ENCODE peak calls at places on chromosomes 16 and 17, in six cellular contexts. X is GM12878, Q is GM12891, L is HepG2, Y is K562, M is H1. F is an unnamed sample.
A peak's percentile ranks its signal among the peaks of the same experiment; 100 is the strongest.

GRCh38 chr17:78965369-78965982 is 14.2 kb downstream of the LGALS3BP start:
- DNase-seq in Y (no peak), L (peak; percentile 44), M (no peak), Q (no peak), X (no peak), F (no peak)

GRCh38 chr17:40122944-40123810 is 1.4 kb downstream of the MSL1 start:
- DNase-seq in M (peak; percentile 85), Y (peak; percentile 71), X (no peak), Q (peak; percentile 51), L (no peak), F (peak; percentile 49)

GRCh38 chr17:2837147-2837561 is 40.9 kb downstream of the RAP1GAP2 start:
- DNase-seq in L (no peak), M (no peak), Y (no peak), Q (no peak), X (no peak), F (no peak)

GRCh38 chr17:40432864-40433528 is 10.3 kb upstream of the IGFBP4 start:
- DNase-seq in Q (no peak), L (no peak), M (no peak), Y (no peak), X (no peak), F (no peak)

GRCh38 chr17:850828-851759 is 68.9 kb downstream of the MRM3 start:
- DNase-seq in Y (no peak), L (no peak), M (no peak), X (no peak), Q (no peak), F (no peak)

GRCh38 chr16:88907768-88908167 is 41.3 kb upstream of the PABPN1L start:
- DNase-seq in Y (no peak), M (no peak), Q (no peak), X (no peak), L (no peak), F (no peak)

GRCh38 chr17:21283482-21284318 is 811 bp upstream of the MAP2K3 start:
- DNase-seq in L (no peak), X (no peak), Q (no peak), M (no peak), Y (no peak), F (no peak)

GRCh38 chr17:78144146-78144719 is 2.0 kb upstream of the C17orf99 start:
- DNase-seq in Y (peak; percentile 37), L (no peak), X (no peak), Q (no peak), M (no peak), F (no peak)

GRCh38 chr16:87550510-87550961 is 51.8 kb upstream of the JPH3 start:
- DNase-seq in Y (peak; percentile 76), X (no peak), Q (peak; percentile 77), L (no peak), M (peak; percentile 95), F (peak; percentile 75)

GRCh38 chr16:7313170-7313569 is 19.5 kb upstream of the RBFOX1 start:
- DNase-seq in M (no peak), Q (no peak), Y (peak; percentile 55), X (no peak), L (peak; percentile 18), F (no peak)

GRCh38 chr17:44924107-44924544 is 8.8 kb upstream of the GFAP start:
- DNase-seq in Q (no peak), L (no peak), Y (no peak), X (no peak), M (peak; percentile 47), F (no peak)

GRCh38 chr16:89358030-89359005 is 132.0 kb downstream of the ANKRD11 start:
- DNase-seq in M (no peak), Q (no peak), L (no peak), Y (no peak), X (no peak), F (no peak)

GRCh38 chr16:53952215-53953208 is 248.6 kb downstream of the FTO start:
- DNase-seq in Y (no peak), X (no peak), L (no peak), M (no peak), Q (no peak), F (no peak)

GRCh38 chr17:55577687-55578086 is 66.4 kb upstream of the SMIM36 start:
- DNase-seq in L (no peak), Q (no peak), Y (no peak), X (no peak), M (no peak), F (no peak)

GRCh38 chr16:425082-425718 is at the start of gene RAB11FIP3:
- DNase-seq in X (peak; percentile 35), M (peak; percentile 93), L (peak; percentile 53), Y (peak; percentile 93), Q (peak; percentile 95), F (peak; percentile 93)

GRCh38 chr16:51989637-51990230 is 557.2 kb downstream of the TOX3 start:
- DNase-seq in Q (no peak), Y (no peak), X (no peak), M (no peak), L (no peak), F (no peak)

GRCh38 chr17:50199651-50200446 is 1.6 kb downstream of the COL1A1 start:
- DNase-seq in Y (peak; percentile 96), L (peak; percentile 64), X (no peak), Q (peak; percentile 79), M (peak; percentile 80), F (peak; percentile 71)

GRCh38 chr16:6193718-6194117 is 1096.1 kb upstream of the EEF2KMT start:
- DNase-seq in Y (peak; percentile 13), Q (no peak), X (no peak), M (peak; percentile 77), L (peak; percentile 1), F (no peak)

GRCh38 chr16:4691666-4692412 is 1.5 kb upstream of the NUDT16L1 start:
- DNase-seq in L (no peak), M (no peak), Q (no peak), Y (no peak), X (no peak), F (no peak)

GRCh38 chr17:78127888-78128615 is 503 bp downstream of the TMC6 start:
- DNase-seq in M (no peak), Y (peak; percentile 80), X (no peak), L (peak; percentile 45), Q (no peak), F (no peak)

GRCh38 chr17:45574376-45574775 is 83.9 kb upstream of the PLEKHM1 start:
- DNase-seq in M (no peak), Y (peak; percentile 4), Q (no peak), L (no peak), X (no peak), F (no peak)

GRCh38 chr16:57388359-57389086 is 16.0 kb upstream of the CCL17 start:
- DNase-seq in Y (no peak), M (no peak), L (no peak), Q (no peak), X (peak; percentile 62), F (no peak)

GRCh38 chr16:51500306-51500705 is 349.2 kb upstream of the SALL1 start:
- DNase-seq in Y (no peak), M (no peak), X (no peak), L (no peak), Q (no peak), F (no peak)

GRCh38 chr17:29784661-29785060 is 145.4 kb downstream of the SSH2 start:
- DNase-seq in Y (no peak), Q (no peak), L (no peak), M (no peak), X (no peak), F (no peak)

GRCh38 chr17:41413353-41413752 is 11.0 kb downstream of the KRT37 start:
- DNase-seq in Q (no peak), Y (no peak), X (no peak), M (no peak), L (no peak), F (no peak)

GRCh38 chr17:3929181-3929580 is 12.9 kb upstream of the P2RX1 start:
- DNase-seq in Q (no peak), L (no peak), M (no peak), Y (no peak), X (no peak), F (no peak)

GRCh38 chr17:3928394-3928793 is 12.1 kb upstream of the P2RX1 start:
- DNase-seq in X (no peak), L (no peak), Q (no peak), Y (no peak), M (no peak), F (no peak)

GRCh38 chr17:3926860-3927627 is 10.8 kb upstream of the P2RX1 start:
- DNase-seq in L (peak; percentile 23), M (peak; percentile 39), X (no peak), Y (no peak), Q (no peak), F (no peak)

GRCh38 chr17:3927628-3928010 is 11.4 kb upstream of the P2RX1 start:
- DNase-seq in X (no peak), Q (no peak), Y (no peak), M (no peak), L (no peak), F (no peak)

GRCh38 chr17:3929764-3930163 is 13.5 kb upstream of the P2RX1 start:
- DNase-seq in X (no peak), Y (no peak), Q (no peak), M (no peak), L (no peak), F (no peak)
- TF ChIP-seq POLR2A in X (no peak), Y (no peak), Q (no peak), M (no peak), L (no peak), F (no peak)

GRCh38 chr16:12437761-12438440 is 365.8 kb downstream of the CPPED1 start:
- DNase-seq in M (no peak), Q (no peak), Y (no peak), X (no peak), L (no peak), F (no peak)

GRCh38 chr16:12434567-12434966 is 369.1 kb downstream of the CPPED1 start:
- DNase-seq in Q (no peak), X (no peak), L (no peak), M (no peak), Y (no peak), F (no peak)

GRCh38 chr16:12435730-12436129 is 368.0 kb downstream of the CPPED1 start:
- DNase-seq in M (no peak), L (no peak), Q (no peak), Y (no peak), X (no peak), F (no peak)

GRCh38 chr16:12433691-12434390 is 369.8 kb downstream of the CPPED1 start:
- DNase-seq in X (no peak), Q (no peak), M (no peak), Y (no peak), L (peak; percentile 41), F (no peak)

DNA sequence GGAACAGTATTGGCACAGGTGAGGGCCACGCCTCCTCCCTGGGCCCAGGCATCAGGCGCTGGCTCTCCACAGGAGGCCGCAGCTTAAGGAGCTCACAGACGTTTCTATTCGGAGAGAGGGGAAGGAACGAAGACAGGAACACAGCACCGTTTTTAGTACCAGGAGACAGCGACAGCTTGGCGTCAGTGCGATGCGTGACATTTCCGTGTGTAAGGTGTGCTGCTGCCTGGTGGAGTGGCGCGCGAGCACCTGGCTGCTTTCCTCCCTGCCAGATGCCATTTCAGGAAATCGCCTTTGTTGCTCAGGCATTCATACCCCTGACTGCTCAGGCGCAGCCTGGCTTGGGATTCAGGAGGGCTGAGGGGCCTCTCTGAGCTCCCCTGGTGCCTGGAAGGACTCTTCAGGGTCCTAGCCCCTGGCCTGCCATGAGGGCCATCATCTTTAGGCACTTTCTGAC is 367.5 kb downstream of the CPPED1 start:
- DNase-seq in Y (no peak), Q (no peak), X (no peak), M (peak; percentile 74), L (no peak), F (no peak)
- TF ChIP-seq POLR2AphosphoS5 in Y (no peak), Q (no peak), X (no peak), M (peak; percentile 42), L (no peak), F (no peak)

GRCh38 chr17:35051183-35051578 is 12.3 kb downstream of the RFFL start:
- DNase-seq in L (peak; percentile 81), M (no peak), Y (peak; percentile 13), Q (peak; percentile 26), X (no peak), F (no peak)
- TF ChIP-seq TAF1 in L (no peak), M (no peak), Y (no peak), Q (no peak), X (no peak), F (no peak)

GRCh38 chr16:23149267-23149992 is at the start of gene USP31:
- DNase-seq in Q (peak; percentile 83), X (peak; percentile 78), L (peak; percentile 96), M (peak; percentile 92), Y (peak; percentile 89), F (peak; percentile 78)
- TF ChIP-seq POLR2A in Q (no peak), X (peak; percentile 42), L (peak; percentile 62), M (no peak), Y (no peak), F (no peak)

F was measured in GM12892.